ENCODE peak calls at places on chromosomes 4 and X, in four cellular contexts. J is tibial artery, L is GM13977, B is uterus. Y is an unnamed sample.
A peak's percentile ranks its signal among the peaks of the same experiment; 100 is the strongest.

GRCh38 chrX:8783100-8784098 is 17.8 kb downstream of the FAM9A start:
- DNase-seq in L (peak; percentile 72), B (no peak), J (no peak), Y (peak; percentile 43)

GRCh38 chr4:7652451-7652871 is 217.7 kb upstream of the PSAPL1 start:
- DNase-seq in J (no peak), B (no peak), L (no peak), Y (no peak)

GRCh38 chrX:50613846-50614245 is 143.2 kb upstream of the DGKK start:
- DNase-seq in L (no peak), B (no peak), J (no peak), Y (no peak)

GRCh38 chr4:168540865-168541607 is 44.2 kb downstream of the PALLD start:
- DNase-seq in J (no peak), L (no peak), B (no peak), Y (no peak)

GRCh38 chr4:16437836-16438235 is 211.6 kb upstream of the TAPT1 start:
- DNase-seq in B (no peak), L (no peak), J (no peak), Y (no peak)

GRCh38 chr4:10243856-10244255 is 127.3 kb upstream of the WDR1 start:
- DNase-seq in B (no peak), L (no peak), J (no peak), Y (no peak)

GRCh38 chr4:15238720-15239119 is 189.1 kb upstream of the C1QTNF7 start:
- DNase-seq in B (no peak), L (peak; percentile 67), J (no peak), Y (peak; percentile 31)

GRCh38 chr4:184165291-184165690 is 52.4 kb downstream of the ENPP6 start:
- DNase-seq in L (no peak), B (no peak), J (no peak), Y (no peak)

GRCh38 chr4:1690698-1691097 is 6.6 kb upstream of the FAM53A start:
- DNase-seq in L (no peak), B (no peak), J (no peak), Y (no peak)

GRCh38 chr4:101563126-101563525 is 215.8 kb upstream of the PPP3CA start:
- DNase-seq in B (no peak), J (no peak), L (no peak), Y (no peak)

GRCh38 chrX:115047715-115048114 is 30.3 kb upstream of the IL13RA2 start:
- DNase-seq in J (no peak), L (no peak), B (no peak), Y (no peak)

GRCh38 chrX:10017866-10018265 is 50.7 kb downstream of the CLDN34 start:
- DNase-seq in B (no peak), L (no peak), J (no peak), Y (no peak)

GRCh38 chr4:7735395-7735794 is 204.3 kb downstream of the AFAP1 start:
- DNase-seq in J (no peak), B (no peak), L (no peak), Y (no peak)

GRCh38 chrX:110251961-110252360 is 65.9 kb downstream of the AMMECR1 start:
- DNase-seq in L (no peak), J (no peak), B (no peak), Y (no peak)

GRCh38 chr4:163544407-163545038 is 50.0 kb downstream of the TMA16 start:
- DNase-seq in J (peak; percentile 39), L (peak; percentile 71), B (peak; percentile 34), Y (peak; percentile 51)

GRCh38 chr4:16007471-16008095 is 44.6 kb upstream of the FGFBP2 start:
- DNase-seq in J (no peak), L (no peak), B (no peak), Y (no peak)

GRCh38 chr4:114417214-114417613 is 181.4 kb upstream of the UGT8 start:
- DNase-seq in J (no peak), L (peak; percentile 7), B (no peak), Y (no peak)

GRCh38 chr4:150250998-150251651 is 172.9 kb downstream of the DCLK2 start:
- DNase-seq in L (peak; percentile 70), J (no peak), B (no peak), Y (no peak)

GRCh38 chr4:186037692-186038658 is 31.0 kb upstream of the TLR3 start:
- DNase-seq in L (peak; percentile 72), J (peak; percentile 45), B (peak; percentile 62), Y (no peak)

Y was measured in activated naive CD8-positive, alpha-beta T cell treated with anti-CD3 and anti-CD28 coated beads for 36 hours.